ENCODE peak calls at places on chromosomes 4 and X, in ten cellular contexts. One of them, this sample, is unnamed.

GRCh38 chr4:45663495-45664148 is 460.2 kb downstream of the GABRG1 start:
- DNase-seq in tibial nerve: no peak
- DNase-seq in A549: no peak
- DNase-seq in lower leg skin: no peak
- DNase-seq in fibroblast of lung: peak
- DNase-seq in choroid plexus epithelial cell: no peak
- DNase-seq in bronchial epithelial cell: no peak
- DNase-seq in pancreas: no peak
- DNase-seq in Calu3: no peak
- DNase-seq in right atrium auricular region: no peak
- DNase-seq in this sample: no peak

GRCh38 chr4:184689681-184690080 is 40.1 kb downstream of the PRIMPOL start:
- DNase-seq in tibial nerve: no peak
- DNase-seq in A549: no peak
- DNase-seq in lower leg skin: no peak
- DNase-seq in fibroblast of lung: no peak
- DNase-seq in choroid plexus epithelial cell: peak
- DNase-seq in bronchial epithelial cell: no peak
- DNase-seq in pancreas: no peak
- DNase-seq in Calu3: no peak
- DNase-seq in right atrium auricular region: no peak
- DNase-seq in this sample: peak

GRCh38 chr4:159366966-159367365 is 264.1 kb downstream of the RAPGEF2 start:
- DNase-seq in tibial nerve: no peak
- DNase-seq in A549: no peak
- DNase-seq in lower leg skin: no peak
- DNase-seq in fibroblast of lung: no peak
- DNase-seq in choroid plexus epithelial cell: no peak
- DNase-seq in bronchial epithelial cell: peak
- DNase-seq in pancreas: no peak
- DNase-seq in Calu3: no peak
- DNase-seq in right atrium auricular region: no peak
- DNase-seq in this sample: peak

GRCh38 chrX:8044861-8045434 is 117.7 kb upstream of the PNPLA4 start:
- DNase-seq in tibial nerve: no peak
- DNase-seq in A549: no peak
- DNase-seq in lower leg skin: no peak
- DNase-seq in fibroblast of lung: peak
- DNase-seq in choroid plexus epithelial cell: no peak
- DNase-seq in bronchial epithelial cell: no peak
- DNase-seq in pancreas: no peak
- DNase-seq in Calu3: no peak
- DNase-seq in right atrium auricular region: no peak
- DNase-seq in this sample: no peak

GRCh38 chr4:152422817-152423320 is 113.0 kb downstream of the FBXW7 start:
- DNase-seq in tibial nerve: no peak
- DNase-seq in A549: no peak
- DNase-seq in lower leg skin: no peak
- DNase-seq in fibroblast of lung: no peak
- DNase-seq in choroid plexus epithelial cell: no peak
- DNase-seq in bronchial epithelial cell: peak
- DNase-seq in pancreas: no peak
- DNase-seq in Calu3: no peak
- DNase-seq in right atrium auricular region: no peak
- DNase-seq in this sample: no peak

GRCh38 chr4:96887857-96888256 is 1048.0 kb downstream of the PDHA2 start:
- DNase-seq in tibial nerve: no peak
- DNase-seq in A549: no peak
- DNase-seq in lower leg skin: no peak
- DNase-seq in fibroblast of lung: no peak
- DNase-seq in choroid plexus epithelial cell: no peak
- DNase-seq in bronchial epithelial cell: no peak
- DNase-seq in pancreas: no peak
- DNase-seq in Calu3: no peak
- DNase-seq in right atrium auricular region: no peak
- DNase-seq in this sample: no peak

GRCh38 chr4:7828011-7828720 is 111.5 kb downstream of the AFAP1 start:
- DNase-seq in tibial nerve: peak
- DNase-seq in A549: no peak
- DNase-seq in lower leg skin: no peak
- DNase-seq in fibroblast of lung: peak
- DNase-seq in choroid plexus epithelial cell: peak
- DNase-seq in bronchial epithelial cell: peak
- DNase-seq in pancreas: no peak
- DNase-seq in Calu3: no peak
- DNase-seq in right atrium auricular region: peak
- DNase-seq in this sample: peak

GRCh38 chr4:866068-866760 is 40.3 kb upstream of the CPLX1 start:
- DNase-seq in tibial nerve: no peak
- DNase-seq in A549: no peak
- DNase-seq in lower leg skin: no peak
- DNase-seq in fibroblast of lung: no peak
- DNase-seq in choroid plexus epithelial cell: no peak
- DNase-seq in bronchial epithelial cell: no peak
- DNase-seq in pancreas: no peak
- DNase-seq in Calu3: no peak
- DNase-seq in right atrium auricular region: no peak
- DNase-seq in this sample: no peak

GRCh38 chrX:8189096-8189830 is 18.2 kb upstream of the VCX2 start:
- DNase-seq in tibial nerve: no peak
- DNase-seq in A549: no peak
- DNase-seq in lower leg skin: no peak
- DNase-seq in fibroblast of lung: no peak
- DNase-seq in choroid plexus epithelial cell: no peak
- DNase-seq in bronchial epithelial cell: peak
- DNase-seq in pancreas: no peak
- DNase-seq in Calu3: no peak
- DNase-seq in right atrium auricular region: no peak
- DNase-seq in this sample: no peak

GRCh38 chr4:115678425-115678941 is 565.1 kb upstream of the NDST4 start:
- DNase-seq in tibial nerve: no peak
- DNase-seq in A549: no peak
- DNase-seq in lower leg skin: no peak
- DNase-seq in fibroblast of lung: no peak
- DNase-seq in choroid plexus epithelial cell: no peak
- DNase-seq in bronchial epithelial cell: no peak
- DNase-seq in pancreas: no peak
- DNase-seq in Calu3: no peak
- DNase-seq in right atrium auricular region: no peak
- DNase-seq in this sample: no peak

GRCh38 chr4:103996059-103996458 is 276.3 kb upstream of the TACR3 start:
- DNase-seq in tibial nerve: no peak
- DNase-seq in A549: no peak
- DNase-seq in lower leg skin: no peak
- DNase-seq in fibroblast of lung: peak
- DNase-seq in choroid plexus epithelial cell: peak
- DNase-seq in bronchial epithelial cell: peak
- DNase-seq in pancreas: no peak
- DNase-seq in Calu3: no peak
- DNase-seq in right atrium auricular region: no peak
- DNase-seq in this sample: peak

DNA sequence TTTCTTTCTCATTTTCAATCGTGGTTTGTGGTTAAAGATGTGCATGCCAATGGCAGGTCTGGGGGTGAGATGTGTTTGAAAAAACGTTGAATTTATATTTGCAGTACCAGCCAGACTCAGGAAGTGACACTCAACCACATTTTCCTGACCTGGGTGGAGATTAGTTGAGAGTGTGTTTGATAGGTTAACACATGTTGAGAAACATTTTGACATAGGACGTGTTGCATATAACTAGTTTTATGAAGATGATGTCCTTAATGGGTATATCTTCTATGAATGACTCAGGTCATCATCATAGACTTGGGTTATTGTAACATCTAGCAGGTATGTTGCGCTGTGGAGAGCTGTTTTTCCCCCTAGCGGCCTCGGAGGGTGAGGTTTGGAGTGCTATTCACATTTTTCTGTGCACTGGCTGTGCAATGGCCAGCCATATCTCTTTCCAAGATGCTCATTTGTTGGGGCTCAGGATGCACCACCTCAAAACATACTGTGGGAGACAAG is 21.7 kb upstream of the CD38 start:
- DNase-seq in tibial nerve: no peak
- DNase-seq in A549: no peak
- DNase-seq in lower leg skin: no peak
- DNase-seq in fibroblast of lung: peak
- DNase-seq in choroid plexus epithelial cell: peak
- DNase-seq in bronchial epithelial cell: peak
- DNase-seq in pancreas: no peak
- DNase-seq in Calu3: peak
- DNase-seq in right atrium auricular region: no peak
- DNase-seq in this sample: peak
- TF ChIP-seq CTCF in tibial nerve: no peak
- TF ChIP-seq CTCF in A549: no peak
- TF ChIP-seq CTCF in lower leg skin: no peak
- TF ChIP-seq CTCF in fibroblast of lung: no peak
- TF ChIP-seq CTCF in choroid plexus epithelial cell: peak
- TF ChIP-seq CTCF in bronchial epithelial cell: peak
- TF ChIP-seq CTCF in pancreas: no peak
- TF ChIP-seq CTCF in Calu3: no peak
- TF ChIP-seq CTCF in right atrium auricular region: no peak
- TF ChIP-seq CTCF in this sample: peak

GRCh38 chrX:114338870-114339269 is 245.0 kb upstream of the HTR2C start:
- DNase-seq in tibial nerve: no peak
- DNase-seq in A549: no peak
- DNase-seq in lower leg skin: no peak
- DNase-seq in fibroblast of lung: no peak
- DNase-seq in choroid plexus epithelial cell: no peak
- DNase-seq in bronchial epithelial cell: no peak
- DNase-seq in pancreas: no peak
- DNase-seq in Calu3: no peak
- DNase-seq in right atrium auricular region: no peak
- DNase-seq in this sample: no peak

GRCh38 chrX:114344756-114345155 is 239.1 kb upstream of the HTR2C start:
- DNase-seq in tibial nerve: no peak
- DNase-seq in A549: peak
- DNase-seq in lower leg skin: no peak
- DNase-seq in fibroblast of lung: peak
- DNase-seq in choroid plexus epithelial cell: peak
- DNase-seq in bronchial epithelial cell: peak
- DNase-seq in pancreas: no peak
- DNase-seq in Calu3: no peak
- DNase-seq in right atrium auricular region: no peak
- DNase-seq in this sample: peak
- TF ChIP-seq CTCF in tibial nerve: peak
- TF ChIP-seq CTCF in A549: peak
- TF ChIP-seq CTCF in lower leg skin: no peak
- TF ChIP-seq CTCF in fibroblast of lung: peak
- TF ChIP-seq CTCF in choroid plexus epithelial cell: peak
- TF ChIP-seq CTCF in bronchial epithelial cell: peak
- TF ChIP-seq CTCF in pancreas: peak
- TF ChIP-seq CTCF in Calu3: no peak
- TF ChIP-seq CTCF in right atrium auricular region: peak
- TF ChIP-seq CTCF in this sample: peak

GRCh38 chrX:122771933-122772332 is 412.1 kb upstream of the GRIA3 start:
- DNase-seq in tibial nerve: no peak
- DNase-seq in A549: no peak
- DNase-seq in lower leg skin: no peak
- DNase-seq in fibroblast of lung: no peak
- DNase-seq in choroid plexus epithelial cell: no peak
- DNase-seq in bronchial epithelial cell: no peak
- DNase-seq in pancreas: no peak
- DNase-seq in Calu3: no peak
- DNase-seq in right atrium auricular region: no peak
- DNase-seq in this sample: no peak
- TF ChIP-seq CTCF in tibial nerve: no peak
- TF ChIP-seq CTCF in A549: no peak
- TF ChIP-seq CTCF in lower leg skin: no peak
- TF ChIP-seq CTCF in fibroblast of lung: no peak
- TF ChIP-seq CTCF in choroid plexus epithelial cell: no peak
- TF ChIP-seq CTCF in bronchial epithelial cell: no peak
- TF ChIP-seq CTCF in pancreas: no peak
- TF ChIP-seq CTCF in Calu3: no peak
- TF ChIP-seq CTCF in right atrium auricular region: no peak
- TF ChIP-seq CTCF in this sample: no peak

GRCh38 chr4:16516796-16517413 is 290.6 kb upstream of the TAPT1 start:
- DNase-seq in tibial nerve: peak
- DNase-seq in A549: no peak
- DNase-seq in lower leg skin: no peak
- DNase-seq in fibroblast of lung: peak
- DNase-seq in choroid plexus epithelial cell: peak
- DNase-seq in bronchial epithelial cell: no peak
- DNase-seq in pancreas: peak
- DNase-seq in Calu3: no peak
- DNase-seq in right atrium auricular region: peak
- DNase-seq in this sample: peak
- TF ChIP-seq CTCF in tibial nerve: peak
- TF ChIP-seq CTCF in A549: no peak
- TF ChIP-seq CTCF in lower leg skin: no peak
- TF ChIP-seq CTCF in fibroblast of lung: peak
- TF ChIP-seq CTCF in choroid plexus epithelial cell: peak
- TF ChIP-seq CTCF in bronchial epithelial cell: no peak
- TF ChIP-seq CTCF in pancreas: no peak
- TF ChIP-seq CTCF in Calu3: no peak
- TF ChIP-seq CTCF in right atrium auricular region: peak
- TF ChIP-seq CTCF in this sample: peak

This sample was measured in MCF 10A.